ENCODE peak calls at places on chromosomes 1 and 21, in nine cellular contexts. T, E, I, B, K, P, X, J and N are unnamed samples.

GRCh38 chr21:45048026-45048698 is 26.2 kb upstream of the ADARB1 start:
- DNase-seq in T (no peak), K (no peak), B (no peak), J (no peak), E (no peak), P (no peak), X (no peak), I (no peak), N (no peak)

GRCh38 chr1:234934611-234935033 is 194.0 kb downstream of the TOMM20 start:
- DNase-seq in P (no peak), T (no peak), K (no peak), B (no peak), J (no peak), I (peak; percentile 19), E (no peak), X (no peak), N (no peak)

GRCh38 chr1:115991909-115992308 is 15.6 kb downstream of the SLC22A15 start:
- DNase-seq in T (no peak), K (no peak), X (no peak), P (no peak), I (no peak), E (no peak), J (no peak), B (no peak), N (no peak)

GRCh38 chr1:115592264-115592663 is 49.5 kb upstream of the VANGL1 start:
- DNase-seq in B (no peak), J (no peak), T (no peak), I (no peak), K (no peak), E (no peak), P (no peak), X (no peak), N (no peak)

GRCh38 chr1:15803380-15803779 is 4.1 kb downstream of the UQCRHL start:
- DNase-seq in I (no peak), B (no peak), X (no peak), T (no peak), P (no peak), E (peak; percentile 71), K (peak; percentile 84), J (no peak), N (no peak)

GRCh38 chr21:45094412-45094811 is 20.0 kb downstream of the ADARB1 start:
- DNase-seq in E (no peak), B (no peak), X (no peak), I (no peak), J (no peak), P (no peak), K (no peak), T (no peak), N (no peak)

GRCh38 chr1:48576565-48576964 is 104.6 kb upstream of the SPATA6 start:
- DNase-seq in K (no peak), X (no peak), E (no peak), I (no peak), T (no peak), P (no peak), B (no peak), J (no peak), N (no peak)

GRCh38 chr21:42262826-42263225 is 43.9 kb downstream of the ABCG1 start:
- DNase-seq in J (peak; percentile 69), I (no peak), E (no peak), K (no peak), T (peak; percentile 73), X (peak; percentile 66), B (no peak), P (peak; percentile 8), N (no peak)

DNA sequence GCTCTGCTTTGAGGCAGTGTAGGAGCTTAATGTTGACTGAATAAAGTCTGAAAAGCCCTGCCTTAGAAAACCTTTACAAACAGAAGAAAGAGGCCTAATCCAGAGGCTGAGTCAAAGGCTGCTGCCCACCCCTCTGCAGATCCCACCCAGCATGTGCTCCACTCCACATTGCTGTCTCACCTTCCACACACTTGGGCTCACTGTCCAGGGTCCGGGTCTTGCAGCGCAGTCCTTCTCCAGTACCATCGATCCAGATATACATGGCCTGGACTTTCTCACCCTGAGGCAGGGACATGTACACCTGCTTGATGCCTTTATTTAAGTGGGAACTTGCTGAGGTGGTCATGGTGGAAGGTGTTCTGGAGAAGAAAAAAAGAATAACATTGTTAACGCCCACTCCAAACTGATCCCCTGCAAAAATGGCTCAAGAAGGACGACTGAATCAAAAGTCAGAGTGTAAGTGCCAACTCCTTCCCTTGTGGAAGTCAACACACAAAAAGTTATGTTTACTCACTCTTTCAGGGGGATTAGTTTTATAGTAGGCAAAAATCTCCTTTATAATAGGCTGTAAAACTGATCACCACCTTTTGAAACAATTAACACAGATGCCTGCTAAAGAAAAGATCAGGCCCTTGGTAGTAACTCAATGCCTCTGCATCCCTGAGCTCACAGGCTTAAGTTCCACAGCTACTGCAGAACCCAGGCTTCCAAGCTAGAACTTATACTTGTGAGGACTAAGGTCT is 3.0 kb downstream of the GLUL start:
- DNase-seq in J (no peak), K (no peak), X (no peak), P (no peak), E (peak; percentile 54), T (no peak), B (no peak), I (no peak), N (no peak)
- H3K27ac ChIP-seq in J (peak overlapping the region; percentile 33), K (no peak overlapping the region), X (no peak overlapping the region), P (no peak overlapping the region), E (peak overlapping the region; percentile 42), T (peak overlapping the region; percentile 96), B (no peak overlapping the region), I (peak overlapping the region; percentile 97), N (no peak overlapping the region)

DNA sequence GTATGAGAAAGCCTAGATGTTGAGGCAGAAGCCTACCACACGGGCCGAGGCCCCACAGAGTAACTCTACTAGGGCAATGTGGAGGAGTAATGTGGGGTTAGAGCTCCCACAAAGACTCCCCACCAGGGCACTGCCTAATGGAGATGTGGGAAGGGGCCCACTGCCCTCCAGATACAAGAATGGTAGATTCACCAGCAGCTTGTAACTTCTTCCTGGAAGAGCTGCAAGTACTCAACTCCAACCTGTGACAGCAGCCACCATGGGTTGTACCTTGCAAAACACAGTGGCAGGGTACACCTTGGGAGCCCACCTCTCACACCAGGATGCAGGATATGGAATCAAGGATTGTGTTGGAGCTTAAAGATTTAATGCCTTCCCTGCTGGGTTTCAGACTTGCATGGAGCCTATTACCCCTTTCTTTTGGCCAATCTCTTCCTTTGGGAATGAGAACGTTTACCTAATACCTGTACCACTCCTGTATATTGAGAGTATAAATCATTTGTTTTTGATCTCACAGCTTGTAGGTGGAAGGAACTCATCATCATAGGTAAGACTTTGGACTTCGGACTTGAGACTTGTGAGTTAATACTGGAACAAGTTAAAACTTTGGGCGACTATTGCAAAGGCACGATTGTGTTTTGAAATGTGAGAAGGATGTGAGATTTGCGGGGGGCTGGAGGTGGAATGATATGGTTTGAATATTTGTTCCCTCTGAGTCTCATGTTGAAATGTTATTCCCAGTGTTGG is 57.5 kb downstream of the TENT5C start:
- DNase-seq in J (no peak), X (no peak), I (no peak), P (no peak), K (no peak), E (no peak), T (no peak), B (no peak), N (no peak)
- H3K27ac ChIP-seq in J (no peak overlapping the region), X (no peak overlapping the region), I (no peak overlapping the region), P (no peak overlapping the region), K (no peak overlapping the region), E (no peak overlapping the region), T (no peak overlapping the region), B (peak overlapping the region; percentile 44), N (no peak overlapping the region)

GRCh38 chr1:50970927-50971582 is 1.0 kb downstream of the CDKN2C start:
- DNase-seq in T (no peak), P (no peak), E (no peak), I (no peak), X (no peak), B (no peak), K (no peak), J (no peak), N (no peak)

GRCh38 chr1:50971748-50972305 is 1.8 kb downstream of the CDKN2C start:
- DNase-seq in P (no peak), J (no peak), T (no peak), I (no peak), K (no peak), X (no peak), E (no peak), B (no peak), N (no peak)

GRCh38 chr1:50973875-50974617 is 4.0 kb downstream of the CDKN2C start:
- DNase-seq in K (peak; percentile 53), J (no peak), X (no peak), E (peak; percentile 60), I (no peak), T (no peak), P (no peak), B (no peak), N (no peak)

GRCh38 chr1:50973255-50973654 is 3.2 kb downstream of the CDKN2C start:
- DNase-seq in E (no peak), J (no peak), K (no peak), P (no peak), I (no peak), B (no peak), X (no peak), T (no peak), N (no peak)

GRCh38 chr1:50972766-50973165 is 2.7 kb downstream of the CDKN2C start:
- DNase-seq in E (no peak), T (no peak), X (no peak), P (no peak), K (no peak), I (no peak), B (no peak), J (no peak), N (no peak)
- H3K27ac ChIP-seq in E (no peak overlapping the region), T (peak overlapping the region; percentile 94), X (no peak overlapping the region), P (peak overlapping the region; percentile 99), K (no peak overlapping the region), I (no peak overlapping the region), B (no peak overlapping the region), J (no peak overlapping the region), N (no peak overlapping the region)

DNA sequence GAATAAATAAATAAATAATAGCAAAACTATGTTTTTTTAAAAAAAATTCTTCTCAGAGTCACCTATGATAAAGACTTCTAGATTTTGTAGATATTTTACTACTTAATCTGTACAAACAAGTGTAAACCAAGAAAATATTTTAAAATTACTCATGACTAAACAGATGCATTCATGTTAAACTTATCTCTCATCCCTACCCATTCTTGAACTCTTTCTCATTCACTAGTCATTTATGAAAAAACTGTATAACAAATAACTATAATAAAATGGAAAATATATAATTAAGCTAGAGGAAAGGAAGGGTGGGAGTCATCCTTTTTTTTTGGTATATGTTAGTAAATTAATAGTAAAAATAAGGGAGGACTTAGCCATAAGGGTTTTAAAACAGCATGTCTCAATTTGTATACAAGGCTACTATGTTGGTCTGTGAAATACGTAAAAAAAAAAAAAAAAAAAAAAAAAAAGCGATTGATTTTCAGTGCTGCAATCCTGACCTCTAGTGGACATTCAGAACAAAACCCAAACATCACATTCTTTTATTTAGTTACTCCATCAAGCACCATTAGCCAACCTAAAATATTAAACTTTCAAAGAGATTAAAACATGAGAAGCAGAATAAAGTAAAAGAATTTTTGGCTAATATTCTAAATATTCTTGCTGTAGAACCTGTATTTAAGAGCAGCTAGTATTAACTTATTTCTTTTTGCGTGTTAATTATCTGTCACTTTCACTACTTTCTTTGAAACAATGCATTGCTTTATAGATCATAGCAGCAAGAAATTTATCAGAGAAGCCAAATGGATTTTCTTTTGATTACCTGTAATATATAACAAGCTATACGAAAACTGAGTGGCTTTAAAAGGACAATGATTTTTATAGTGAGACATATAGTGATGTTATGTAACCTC is 255.8 kb upstream of the CACYBP start:
- DNase-seq in P (peak; percentile 16), J (no peak), T (no peak), B (no peak), I (no peak), X (no peak), E (peak; percentile 44), K (no peak), N (no peak)
- H3K27ac ChIP-seq in P (no peak overlapping the region), J (no peak overlapping the region), T (no peak overlapping the region), B (no peak overlapping the region), I (no peak overlapping the region), X (no peak overlapping the region), E (no peak overlapping the region), K (no peak overlapping the region), N (no peak overlapping the region)